ENCODE peak calls at places on chromosomes 1 and 21, in seven cellular contexts. One of them, this sample, is unnamed.

GRCh38 chr1:43004587-43005459 is 46.2 kb upstream of the SLC2A1 start:
- DNase-seq in astrocyte of the cerebellum: no peak
- DNase-seq in upper lobe of left lung: no peak
- DNase-seq in C1 segment of cervical spinal cord: no peak
- DNase-seq in dermis blood vessel endothelial cell: no peak
- DNase-seq in activated T-cell treated with anti-CD3 and anti-CD28 coated beads for 1 hour: no peak
- DNase-seq in activated naive CD8-positive, alpha-beta T cell treated with anti-CD3 and anti-CD28 coated beads, Interleukin-2, amount 50 U/mL, for 16 hours: no peak
- DNase-seq in this sample: no peak

GRCh38 chr1:39214998-39215873 is 10.7 kb downstream of the MACF1 start:
- DNase-seq in C1 segment of cervical spinal cord: no peak
- DNase-seq in activated T-cell treated with anti-CD3 and anti-CD28 coated beads for 1 hour: no peak
- DNase-seq in dermis blood vessel endothelial cell: no peak
- DNase-seq in upper lobe of left lung: peak
- DNase-seq in activated naive CD8-positive, alpha-beta T cell treated with anti-CD3 and anti-CD28 coated beads, Interleukin-2, amount 50 U/mL, for 16 hours: no peak
- DNase-seq in astrocyte of the cerebellum: no peak
- DNase-seq in this sample: no peak

GRCh38 chr1:200415693-200416593 is 6.1 kb upstream of the ZNF281 start:
- DNase-seq in activated T-cell treated with anti-CD3 and anti-CD28 coated beads for 1 hour: no peak
- DNase-seq in activated naive CD8-positive, alpha-beta T cell treated with anti-CD3 and anti-CD28 coated beads, Interleukin-2, amount 50 U/mL, for 16 hours: no peak
- DNase-seq in astrocyte of the cerebellum: peak
- DNase-seq in dermis blood vessel endothelial cell: peak
- DNase-seq in C1 segment of cervical spinal cord: no peak
- DNase-seq in upper lobe of left lung: peak
- DNase-seq in this sample: no peak

GRCh38 chr1:206066479-206067171 is 13.7 kb downstream of the RHEX start:
- DNase-seq in astrocyte of the cerebellum: no peak
- DNase-seq in dermis blood vessel endothelial cell: no peak
- DNase-seq in activated T-cell treated with anti-CD3 and anti-CD28 coated beads for 1 hour: no peak
- DNase-seq in activated naive CD8-positive, alpha-beta T cell treated with anti-CD3 and anti-CD28 coated beads, Interleukin-2, amount 50 U/mL, for 16 hours: no peak
- DNase-seq in upper lobe of left lung: peak
- DNase-seq in C1 segment of cervical spinal cord: no peak
- DNase-seq in this sample: no peak

GRCh38 chr1:11187458-11187857 is 1.7 kb upstream of the ANGPTL7 start:
- DNase-seq in upper lobe of left lung: no peak
- DNase-seq in activated naive CD8-positive, alpha-beta T cell treated with anti-CD3 and anti-CD28 coated beads, Interleukin-2, amount 50 U/mL, for 16 hours: no peak
- DNase-seq in astrocyte of the cerebellum: no peak
- DNase-seq in activated T-cell treated with anti-CD3 and anti-CD28 coated beads for 1 hour: no peak
- DNase-seq in dermis blood vessel endothelial cell: no peak
- DNase-seq in C1 segment of cervical spinal cord: no peak
- DNase-seq in this sample: no peak

GRCh38 chr1:30658014-30658336 is 65.4 kb downstream of the MATN1 start:
- DNase-seq in activated T-cell treated with anti-CD3 and anti-CD28 coated beads for 1 hour: no peak
- DNase-seq in dermis blood vessel endothelial cell: no peak
- DNase-seq in activated naive CD8-positive, alpha-beta T cell treated with anti-CD3 and anti-CD28 coated beads, Interleukin-2, amount 50 U/mL, for 16 hours: no peak
- DNase-seq in C1 segment of cervical spinal cord: no peak
- DNase-seq in astrocyte of the cerebellum: no peak
- DNase-seq in upper lobe of left lung: no peak
- DNase-seq in this sample: no peak

GRCh38 chr1:14567903-14568302 is 30.6 kb upstream of the KAZN start:
- DNase-seq in upper lobe of left lung: no peak
- DNase-seq in C1 segment of cervical spinal cord: no peak
- DNase-seq in dermis blood vessel endothelial cell: no peak
- DNase-seq in activated naive CD8-positive, alpha-beta T cell treated with anti-CD3 and anti-CD28 coated beads, Interleukin-2, amount 50 U/mL, for 16 hours: no peak
- DNase-seq in astrocyte of the cerebellum: no peak
- DNase-seq in activated T-cell treated with anti-CD3 and anti-CD28 coated beads for 1 hour: no peak
- DNase-seq in this sample: no peak

GRCh38 chr1:233448290-233448689 is 120.8 kb downstream of the MAP3K21 start:
- DNase-seq in activated naive CD8-positive, alpha-beta T cell treated with anti-CD3 and anti-CD28 coated beads, Interleukin-2, amount 50 U/mL, for 16 hours: no peak
- DNase-seq in upper lobe of left lung: no peak
- DNase-seq in dermis blood vessel endothelial cell: no peak
- DNase-seq in activated T-cell treated with anti-CD3 and anti-CD28 coated beads for 1 hour: no peak
- DNase-seq in astrocyte of the cerebellum: no peak
- DNase-seq in C1 segment of cervical spinal cord: no peak
- DNase-seq in this sample: no peak

GRCh38 chr1:213376862-213377372 is 325.9 kb downstream of the RPS6KC1 start:
- DNase-seq in dermis blood vessel endothelial cell: no peak
- DNase-seq in upper lobe of left lung: no peak
- DNase-seq in astrocyte of the cerebellum: peak
- DNase-seq in activated naive CD8-positive, alpha-beta T cell treated with anti-CD3 and anti-CD28 coated beads, Interleukin-2, amount 50 U/mL, for 16 hours: no peak
- DNase-seq in activated T-cell treated with anti-CD3 and anti-CD28 coated beads for 1 hour: no peak
- DNase-seq in C1 segment of cervical spinal cord: no peak
- DNase-seq in this sample: no peak

GRCh38 chr1:6695861-6696260 is 5.8 kb downstream of the DNAJC11 start:
- DNase-seq in activated T-cell treated with anti-CD3 and anti-CD28 coated beads for 1 hour: no peak
- DNase-seq in astrocyte of the cerebellum: no peak
- DNase-seq in upper lobe of left lung: no peak
- DNase-seq in C1 segment of cervical spinal cord: no peak
- DNase-seq in activated naive CD8-positive, alpha-beta T cell treated with anti-CD3 and anti-CD28 coated beads, Interleukin-2, amount 50 U/mL, for 16 hours: no peak
- DNase-seq in dermis blood vessel endothelial cell: no peak
- DNase-seq in this sample: no peak

GRCh38 chr1:222814536-222815366 is at the start of gene DISP1:
- DNase-seq in C1 segment of cervical spinal cord: peak
- DNase-seq in upper lobe of left lung: peak
- DNase-seq in dermis blood vessel endothelial cell: peak
- DNase-seq in activated T-cell treated with anti-CD3 and anti-CD28 coated beads for 1 hour: peak
- DNase-seq in astrocyte of the cerebellum: peak
- DNase-seq in activated naive CD8-positive, alpha-beta T cell treated with anti-CD3 and anti-CD28 coated beads, Interleukin-2, amount 50 U/mL, for 16 hours: peak
- DNase-seq in this sample: peak

GRCh38 chr1:193592325-193592724 is 405.9 kb upstream of the B3GALT2 start:
- DNase-seq in upper lobe of left lung: no peak
- DNase-seq in activated naive CD8-positive, alpha-beta T cell treated with anti-CD3 and anti-CD28 coated beads, Interleukin-2, amount 50 U/mL, for 16 hours: no peak
- DNase-seq in dermis blood vessel endothelial cell: no peak
- DNase-seq in astrocyte of the cerebellum: no peak
- DNase-seq in activated T-cell treated with anti-CD3 and anti-CD28 coated beads for 1 hour: no peak
- DNase-seq in C1 segment of cervical spinal cord: no peak
- DNase-seq in this sample: no peak

GRCh38 chr21:38814126-38815059 is 8.7 kb downstream of the ETS2 start:
- DNase-seq in dermis blood vessel endothelial cell: no peak
- DNase-seq in upper lobe of left lung: no peak
- DNase-seq in C1 segment of cervical spinal cord: no peak
- DNase-seq in astrocyte of the cerebellum: no peak
- DNase-seq in activated T-cell treated with anti-CD3 and anti-CD28 coated beads for 1 hour: no peak
- DNase-seq in activated naive CD8-positive, alpha-beta T cell treated with anti-CD3 and anti-CD28 coated beads, Interleukin-2, amount 50 U/mL, for 16 hours: no peak
- DNase-seq in this sample: no peak

GRCh38 chr1:31954607-31955283 is 16.6 kb upstream of the PTP4A2 start:
- DNase-seq in upper lobe of left lung: peak
- DNase-seq in astrocyte of the cerebellum: peak
- DNase-seq in C1 segment of cervical spinal cord: peak
- DNase-seq in dermis blood vessel endothelial cell: peak
- DNase-seq in activated naive CD8-positive, alpha-beta T cell treated with anti-CD3 and anti-CD28 coated beads, Interleukin-2, amount 50 U/mL, for 16 hours: no peak
- DNase-seq in activated T-cell treated with anti-CD3 and anti-CD28 coated beads for 1 hour: no peak
- DNase-seq in this sample: peak

GRCh38 chr1:115492019-115492595 is 149.7 kb upstream of the VANGL1 start:
- DNase-seq in astrocyte of the cerebellum: no peak
- DNase-seq in activated T-cell treated with anti-CD3 and anti-CD28 coated beads for 1 hour: no peak
- DNase-seq in activated naive CD8-positive, alpha-beta T cell treated with anti-CD3 and anti-CD28 coated beads, Interleukin-2, amount 50 U/mL, for 16 hours: no peak
- DNase-seq in dermis blood vessel endothelial cell: no peak
- DNase-seq in C1 segment of cervical spinal cord: no peak
- DNase-seq in upper lobe of left lung: no peak
- DNase-seq in this sample: no peak

GRCh38 chr1:20194770-20195463 is 8.6 kb upstream of the PLA2G2C start:
- DNase-seq in dermis blood vessel endothelial cell: peak
- DNase-seq in C1 segment of cervical spinal cord: no peak
- DNase-seq in astrocyte of the cerebellum: peak
- DNase-seq in upper lobe of left lung: peak
- DNase-seq in activated naive CD8-positive, alpha-beta T cell treated with anti-CD3 and anti-CD28 coated beads, Interleukin-2, amount 50 U/mL, for 16 hours: peak
- DNase-seq in activated T-cell treated with anti-CD3 and anti-CD28 coated beads for 1 hour: peak
- DNase-seq in this sample: peak

GRCh38 chr1:4971666-4972065 is 317.3 kb downstream of the AJAP1 start:
- DNase-seq in dermis blood vessel endothelial cell: no peak
- DNase-seq in upper lobe of left lung: no peak
- DNase-seq in activated T-cell treated with anti-CD3 and anti-CD28 coated beads for 1 hour: no peak
- DNase-seq in activated naive CD8-positive, alpha-beta T cell treated with anti-CD3 and anti-CD28 coated beads, Interleukin-2, amount 50 U/mL, for 16 hours: no peak
- DNase-seq in astrocyte of the cerebellum: no peak
- DNase-seq in C1 segment of cervical spinal cord: no peak
- DNase-seq in this sample: no peak

GRCh38 chr1:234977891-234978396 is 150.7 kb downstream of the TOMM20 start:
- DNase-seq in C1 segment of cervical spinal cord: no peak
- DNase-seq in activated naive CD8-positive, alpha-beta T cell treated with anti-CD3 and anti-CD28 coated beads, Interleukin-2, amount 50 U/mL, for 16 hours: no peak
- DNase-seq in dermis blood vessel endothelial cell: peak
- DNase-seq in astrocyte of the cerebellum: no peak
- DNase-seq in upper lobe of left lung: no peak
- DNase-seq in activated T-cell treated with anti-CD3 and anti-CD28 coated beads for 1 hour: no peak
- DNase-seq in this sample: no peak

GRCh38 chr1:205812271-205812877 is 624 bp downstream of the SLC41A1 start:
- DNase-seq in upper lobe of left lung: peak
- DNase-seq in astrocyte of the cerebellum: no peak
- DNase-seq in activated naive CD8-positive, alpha-beta T cell treated with anti-CD3 and anti-CD28 coated beads, Interleukin-2, amount 50 U/mL, for 16 hours: no peak
- DNase-seq in activated T-cell treated with anti-CD3 and anti-CD28 coated beads for 1 hour: no peak
- DNase-seq in dermis blood vessel endothelial cell: peak
- DNase-seq in C1 segment of cervical spinal cord: peak
- DNase-seq in this sample: no peak

GRCh38 chr21:29350246-29350779 is 51.6 kb downstream of the BACH1 start:
- DNase-seq in astrocyte of the cerebellum: no peak
- DNase-seq in activated T-cell treated with anti-CD3 and anti-CD28 coated beads for 1 hour: no peak
- DNase-seq in upper lobe of left lung: no peak
- DNase-seq in activated naive CD8-positive, alpha-beta T cell treated with anti-CD3 and anti-CD28 coated beads, Interleukin-2, amount 50 U/mL, for 16 hours: no peak
- DNase-seq in dermis blood vessel endothelial cell: no peak
- DNase-seq in C1 segment of cervical spinal cord: no peak
- DNase-seq in this sample: no peak

GRCh38 chr1:246081138-246081702 is 425.9 kb downstream of the SMYD3 start:
- DNase-seq in dermis blood vessel endothelial cell: no peak
- DNase-seq in activated T-cell treated with anti-CD3 and anti-CD28 coated beads for 1 hour: no peak
- DNase-seq in upper lobe of left lung: no peak
- DNase-seq in activated naive CD8-positive, alpha-beta T cell treated with anti-CD3 and anti-CD28 coated beads, Interleukin-2, amount 50 U/mL, for 16 hours: no peak
- DNase-seq in astrocyte of the cerebellum: no peak
- DNase-seq in C1 segment of cervical spinal cord: no peak
- DNase-seq in this sample: no peak

GRCh38 chr1:228814091-228814610 is 78.9 kb downstream of the RHOU start:
- DNase-seq in activated T-cell treated with anti-CD3 and anti-CD28 coated beads for 1 hour: no peak
- DNase-seq in dermis blood vessel endothelial cell: no peak
- DNase-seq in astrocyte of the cerebellum: no peak
- DNase-seq in C1 segment of cervical spinal cord: no peak
- DNase-seq in activated naive CD8-positive, alpha-beta T cell treated with anti-CD3 and anti-CD28 coated beads, Interleukin-2, amount 50 U/mL, for 16 hours: no peak
- DNase-seq in upper lobe of left lung: no peak
- DNase-seq in this sample: no peak

GRCh38 chr1:77438239-77438913 is 156.6 kb downstream of the AK5 start:
- DNase-seq in astrocyte of the cerebellum: peak
- DNase-seq in C1 segment of cervical spinal cord: no peak
- DNase-seq in dermis blood vessel endothelial cell: peak
- DNase-seq in upper lobe of left lung: no peak
- DNase-seq in activated naive CD8-positive, alpha-beta T cell treated with anti-CD3 and anti-CD28 coated beads, Interleukin-2, amount 50 U/mL, for 16 hours: no peak
- DNase-seq in activated T-cell treated with anti-CD3 and anti-CD28 coated beads for 1 hour: no peak
- DNase-seq in this sample: no peak

GRCh38 chr1:231315887-231316286 is 21.8 kb downstream of the EXOC8 start:
- DNase-seq in upper lobe of left lung: peak
- DNase-seq in dermis blood vessel endothelial cell: peak
- DNase-seq in activated T-cell treated with anti-CD3 and anti-CD28 coated beads for 1 hour: peak
- DNase-seq in C1 segment of cervical spinal cord: no peak
- DNase-seq in activated naive CD8-positive, alpha-beta T cell treated with anti-CD3 and anti-CD28 coated beads, Interleukin-2, amount 50 U/mL, for 16 hours: no peak
- DNase-seq in astrocyte of the cerebellum: no peak
- DNase-seq in this sample: no peak

GRCh38 chr1:184791199-184791935 is 36.7 kb upstream of the EDEM3 start:
- DNase-seq in astrocyte of the cerebellum: peak
- DNase-seq in dermis blood vessel endothelial cell: no peak
- DNase-seq in upper lobe of left lung: no peak
- DNase-seq in activated naive CD8-positive, alpha-beta T cell treated with anti-CD3 and anti-CD28 coated beads, Interleukin-2, amount 50 U/mL, for 16 hours: no peak
- DNase-seq in activated T-cell treated with anti-CD3 and anti-CD28 coated beads for 1 hour: no peak
- DNase-seq in C1 segment of cervical spinal cord: no peak
- DNase-seq in this sample: no peak

GRCh38 chr1:156368889-156369684 is at the start of gene RHBG:
- DNase-seq in C1 segment of cervical spinal cord: no peak
- DNase-seq in astrocyte of the cerebellum: no peak
- DNase-seq in dermis blood vessel endothelial cell: peak
- DNase-seq in activated naive CD8-positive, alpha-beta T cell treated with anti-CD3 and anti-CD28 coated beads, Interleukin-2, amount 50 U/mL, for 16 hours: no peak
- DNase-seq in activated T-cell treated with anti-CD3 and anti-CD28 coated beads for 1 hour: peak
- DNase-seq in upper lobe of left lung: peak
- DNase-seq in this sample: peak